ENCODE peak calls at places on chromosome 14, in four cellular contexts. One of them, this sample, is unnamed.

GRCh38 chr14:101002738-101003137 is 99.2 kb upstream of the RTL1 start:
- DNase-seq in right atrium auricular region: no peak
- DNase-seq in transverse colon: no peak
- DNase-seq in CD8-positive, alpha-beta T cell: no peak
- DNase-seq in this sample: no peak

GRCh38 chr14:25032092-25032784 is 17.7 kb downstream of the STXBP6 start:
- DNase-seq in right atrium auricular region: no peak
- DNase-seq in transverse colon: no peak
- DNase-seq in CD8-positive, alpha-beta T cell: no peak
- DNase-seq in this sample: no peak

GRCh38 chr14:90850487-90850886 is 34.3 kb upstream of the TTC7B start:
- DNase-seq in right atrium auricular region: no peak
- DNase-seq in transverse colon: no peak
- DNase-seq in CD8-positive, alpha-beta T cell: no peak
- DNase-seq in this sample: no peak

GRCh38 chr14:98069712-98070133 is 1202.3 kb downstream of the BCL11B start:
- DNase-seq in right atrium auricular region: no peak
- DNase-seq in transverse colon: no peak
- DNase-seq in CD8-positive, alpha-beta T cell: no peak
- DNase-seq in this sample: no peak

GRCh38 chr14:105939810-105940508 is 413.6 kb downstream of the TMEM121 start:
- DNase-seq in right atrium auricular region: peak
- DNase-seq in transverse colon: no peak
- DNase-seq in CD8-positive, alpha-beta T cell: no peak
- DNase-seq in this sample: no peak

GRCh38 chr14:104105071-104105821 is 19.7 kb downstream of the ASPG start:
- DNase-seq in right atrium auricular region: no peak
- DNase-seq in transverse colon: peak
- DNase-seq in CD8-positive, alpha-beta T cell: no peak
- DNase-seq in this sample: no peak

GRCh38 chr14:80427101-80427500 is 215.8 kb upstream of the DIO2 start:
- DNase-seq in right atrium auricular region: no peak
- DNase-seq in transverse colon: no peak
- DNase-seq in CD8-positive, alpha-beta T cell: no peak
- DNase-seq in this sample: no peak

GRCh38 chr14:55705651-55706340 is 125.8 kb downstream of the KTN1 start:
- DNase-seq in right atrium auricular region: no peak
- DNase-seq in transverse colon: no peak
- DNase-seq in CD8-positive, alpha-beta T cell: no peak
- DNase-seq in this sample: no peak

GRCh38 chr14:58026967-58027366 is 125.0 kb downstream of the ARMH4 start:
- DNase-seq in right atrium auricular region: no peak
- DNase-seq in transverse colon: no peak
- DNase-seq in CD8-positive, alpha-beta T cell: no peak
- DNase-seq in this sample: no peak

GRCh38 chr14:59208224-59208814 is 19.9 kb downstream of the DAAM1 start:
- DNase-seq in right atrium auricular region: no peak
- DNase-seq in transverse colon: no peak
- DNase-seq in CD8-positive, alpha-beta T cell: no peak
- DNase-seq in this sample: no peak

GRCh38 chr14:56490379-56490778 is 89.2 kb upstream of the TMEM260 start:
- DNase-seq in right atrium auricular region: no peak
- DNase-seq in transverse colon: no peak
- DNase-seq in CD8-positive, alpha-beta T cell: no peak
- DNase-seq in this sample: no peak

GRCh38 chr14:21024668-21025373 is at the start of gene NDRG2:
- DNase-seq in right atrium auricular region: peak
- DNase-seq in transverse colon: peak
- DNase-seq in CD8-positive, alpha-beta T cell: peak
- DNase-seq in this sample: no peak

GRCh38 chr14:69901113-69901951 is 22.1 kb downstream of the SMOC1 start:
- DNase-seq in right atrium auricular region: no peak
- DNase-seq in transverse colon: no peak
- DNase-seq in CD8-positive, alpha-beta T cell: no peak
- DNase-seq in this sample: no peak

GRCh38 chr14:23299986-23300686 is 2.5 kb downstream of the PPP1R3E start:
- DNase-seq in right atrium auricular region: peak
- DNase-seq in transverse colon: no peak
- DNase-seq in CD8-positive, alpha-beta T cell: no peak
- DNase-seq in this sample: no peak

GRCh38 chr14:78448483-78449094 is 278.4 kb downstream of the NRXN3 start:
- DNase-seq in right atrium auricular region: peak
- DNase-seq in transverse colon: peak
- DNase-seq in CD8-positive, alpha-beta T cell: no peak
- DNase-seq in this sample: no peak

GRCh38 chr14:71049435-71050147 is 142.3 kb downstream of the PCNX1 start:
- DNase-seq in right atrium auricular region: no peak
- DNase-seq in transverse colon: no peak
- DNase-seq in CD8-positive, alpha-beta T cell: no peak
- DNase-seq in this sample: no peak

GRCh38 chr14:99794156-99794780 is 1.1 kb downstream of the EML1 start:
- DNase-seq in right atrium auricular region: no peak
- DNase-seq in transverse colon: no peak
- DNase-seq in CD8-positive, alpha-beta T cell: no peak
- DNase-seq in this sample: no peak

GRCh38 chr14:71597289-71597920 is 334.8 kb upstream of the RGS6 start:
- DNase-seq in right atrium auricular region: no peak
- DNase-seq in transverse colon: no peak
- DNase-seq in CD8-positive, alpha-beta T cell: no peak
- DNase-seq in this sample: no peak

GRCh38 chr14:59244581-59244980 is 56.1 kb downstream of the DAAM1 start:
- DNase-seq in right atrium auricular region: no peak
- DNase-seq in transverse colon: no peak
- DNase-seq in CD8-positive, alpha-beta T cell: no peak
- DNase-seq in this sample: no peak

GRCh38 chr14:90453401-90453951 is 56.6 kb downstream of the CALM1 start:
- DNase-seq in right atrium auricular region: peak
- DNase-seq in transverse colon: no peak
- DNase-seq in CD8-positive, alpha-beta T cell: no peak
- DNase-seq in this sample: no peak

GRCh38 chr14:77603654-77604270 is 12.7 kb downstream of the SPTLC2 start:
- DNase-seq in right atrium auricular region: no peak
- DNase-seq in transverse colon: peak
- DNase-seq in CD8-positive, alpha-beta T cell: no peak
- DNase-seq in this sample: no peak

GRCh38 chr14:103710771-103711392 is 4.4 kb downstream of the XRCC3 start:
- DNase-seq in right atrium auricular region: no peak
- DNase-seq in transverse colon: peak
- DNase-seq in CD8-positive, alpha-beta T cell: no peak
- DNase-seq in this sample: no peak

GRCh38 chr14:93285048-93285447 is 47.8 kb downstream of the BTBD7 start:
- DNase-seq in right atrium auricular region: no peak
- DNase-seq in transverse colon: no peak
- DNase-seq in CD8-positive, alpha-beta T cell: no peak
- DNase-seq in this sample: no peak

GRCh38 chr14:25050494-25051170 is 685 bp upstream of the STXBP6 start:
- DNase-seq in right atrium auricular region: no peak
- DNase-seq in transverse colon: no peak
- DNase-seq in CD8-positive, alpha-beta T cell: no peak
- DNase-seq in this sample: no peak

GRCh38 chr14:26401170-26401968 is 196.5 kb downstream of the NOVA1 start:
- DNase-seq in right atrium auricular region: no peak
- DNase-seq in transverse colon: no peak
- DNase-seq in CD8-positive, alpha-beta T cell: no peak
- DNase-seq in this sample: no peak

GRCh38 chr14:76591270-76591669 is 170.0 kb upstream of the VASH1 start:
- DNase-seq in right atrium auricular region: no peak
- DNase-seq in transverse colon: no peak
- DNase-seq in CD8-positive, alpha-beta T cell: no peak
- DNase-seq in this sample: no peak

GRCh38 chr14:103521438-103521961 is 1.1 kb downstream of the CKB start:
- DNase-seq in right atrium auricular region: no peak
- DNase-seq in transverse colon: no peak
- DNase-seq in CD8-positive, alpha-beta T cell: no peak
- DNase-seq in this sample: no peak

GRCh38 chr14:101072945-101073597 is 169.5 kb upstream of the RTL1 start:
- DNase-seq in right atrium auricular region: peak
- DNase-seq in transverse colon: peak
- DNase-seq in CD8-positive, alpha-beta T cell: no peak
- DNase-seq in this sample: peak

GRCh38 chr14:37170993-37171392 is 1.4 kb downstream of the SLC25A21 start:
- DNase-seq in right atrium auricular region: no peak
- DNase-seq in transverse colon: no peak
- DNase-seq in CD8-positive, alpha-beta T cell: no peak
- DNase-seq in this sample: no peak

GRCh38 chr14:94571950-94572349 is 9.3 kb upstream of the SERPINA5 start:
- DNase-seq in right atrium auricular region: no peak
- DNase-seq in transverse colon: no peak
- DNase-seq in CD8-positive, alpha-beta T cell: no peak
- DNase-seq in this sample: no peak

GRCh38 chr14:103026988-103027387 is 30.4 kb downstream of the CDC42BPB start:
- DNase-seq in right atrium auricular region: no peak
- DNase-seq in transverse colon: no peak
- DNase-seq in CD8-positive, alpha-beta T cell: no peak
- DNase-seq in this sample: no peak

GRCh38 chr14:89921896-89922548 is 32.5 kb downstream of the EFCAB11 start:
- DNase-seq in right atrium auricular region: no peak
- DNase-seq in transverse colon: no peak
- DNase-seq in CD8-positive, alpha-beta T cell: no peak
- DNase-seq in this sample: peak

GRCh38 chr14:70073924-70074566 is 114.7 kb downstream of the SLC8A3 start:
- DNase-seq in right atrium auricular region: peak
- DNase-seq in transverse colon: peak
- DNase-seq in CD8-positive, alpha-beta T cell: no peak
- DNase-seq in this sample: no peak

GRCh38 chr14:51780006-51780692 is 80.3 kb upstream of the GNG2 start:
- DNase-seq in right atrium auricular region: peak
- DNase-seq in transverse colon: peak
- DNase-seq in CD8-positive, alpha-beta T cell: peak
- DNase-seq in this sample: no peak

GRCh38 chr14:51782412-51782811 is 78.0 kb upstream of the GNG2 start:
- DNase-seq in right atrium auricular region: no peak
- DNase-seq in transverse colon: no peak
- DNase-seq in CD8-positive, alpha-beta T cell: no peak
- DNase-seq in this sample: no peak

GRCh38 chr14:51783765-51784164 is 76.6 kb upstream of the GNG2 start:
- DNase-seq in right atrium auricular region: no peak
- DNase-seq in transverse colon: no peak
- DNase-seq in CD8-positive, alpha-beta T cell: no peak
- DNase-seq in this sample: no peak

GRCh38 chr14:51781352-51781751 is 79.1 kb upstream of the GNG2 start:
- DNase-seq in right atrium auricular region: no peak
- DNase-seq in transverse colon: no peak
- DNase-seq in CD8-positive, alpha-beta T cell: no peak
- DNase-seq in this sample: no peak

GRCh38 chr14:51780741-51781140 is 79.7 kb upstream of the GNG2 start:
- DNase-seq in right atrium auricular region: no peak
- DNase-seq in transverse colon: no peak
- DNase-seq in CD8-positive, alpha-beta T cell: no peak
- DNase-seq in this sample: no peak
- H3K4me3 ChIP-seq in right atrium auricular region: no peak
- H3K4me3 ChIP-seq in transverse colon: no peak
- H3K4me3 ChIP-seq in CD8-positive, alpha-beta T cell: no peak
- H3K4me3 ChIP-seq in this sample: no peak

GRCh38 chr14:28375295-28375694 is 391.3 kb upstream of the FOXG1 start:
- DNase-seq in right atrium auricular region: no peak
- DNase-seq in transverse colon: no peak
- DNase-seq in CD8-positive, alpha-beta T cell: no peak
- DNase-seq in this sample: no peak
- TF ChIP-seq CTCF in right atrium auricular region: no peak
- TF ChIP-seq CTCF in transverse colon: no peak
- TF ChIP-seq CTCF in CD8-positive, alpha-beta T cell: no peak
- TF ChIP-seq CTCF in this sample: no peak

GRCh38 chr14:30998100-30998706 is 27.2 kb upstream of the AP4S1 start:
- DNase-seq in right atrium auricular region: no peak
- DNase-seq in transverse colon: no peak
- DNase-seq in CD8-positive, alpha-beta T cell: no peak
- DNase-seq in this sample: no peak

GRCh38 chr14:30995674-30996073 is 29.8 kb upstream of the AP4S1 start:
- DNase-seq in right atrium auricular region: no peak
- DNase-seq in transverse colon: no peak
- DNase-seq in CD8-positive, alpha-beta T cell: no peak
- DNase-seq in this sample: no peak

GRCh38 chr14:30996892-30997659 is 28.4 kb upstream of the AP4S1 start:
- DNase-seq in right atrium auricular region: no peak
- DNase-seq in transverse colon: no peak
- DNase-seq in CD8-positive, alpha-beta T cell: no peak
- DNase-seq in this sample: no peak

GRCh38 chr14:30993071-30993470 is 32.4 kb upstream of the AP4S1 start:
- DNase-seq in right atrium auricular region: no peak
- DNase-seq in transverse colon: no peak
- DNase-seq in CD8-positive, alpha-beta T cell: no peak
- DNase-seq in this sample: no peak

DNA sequence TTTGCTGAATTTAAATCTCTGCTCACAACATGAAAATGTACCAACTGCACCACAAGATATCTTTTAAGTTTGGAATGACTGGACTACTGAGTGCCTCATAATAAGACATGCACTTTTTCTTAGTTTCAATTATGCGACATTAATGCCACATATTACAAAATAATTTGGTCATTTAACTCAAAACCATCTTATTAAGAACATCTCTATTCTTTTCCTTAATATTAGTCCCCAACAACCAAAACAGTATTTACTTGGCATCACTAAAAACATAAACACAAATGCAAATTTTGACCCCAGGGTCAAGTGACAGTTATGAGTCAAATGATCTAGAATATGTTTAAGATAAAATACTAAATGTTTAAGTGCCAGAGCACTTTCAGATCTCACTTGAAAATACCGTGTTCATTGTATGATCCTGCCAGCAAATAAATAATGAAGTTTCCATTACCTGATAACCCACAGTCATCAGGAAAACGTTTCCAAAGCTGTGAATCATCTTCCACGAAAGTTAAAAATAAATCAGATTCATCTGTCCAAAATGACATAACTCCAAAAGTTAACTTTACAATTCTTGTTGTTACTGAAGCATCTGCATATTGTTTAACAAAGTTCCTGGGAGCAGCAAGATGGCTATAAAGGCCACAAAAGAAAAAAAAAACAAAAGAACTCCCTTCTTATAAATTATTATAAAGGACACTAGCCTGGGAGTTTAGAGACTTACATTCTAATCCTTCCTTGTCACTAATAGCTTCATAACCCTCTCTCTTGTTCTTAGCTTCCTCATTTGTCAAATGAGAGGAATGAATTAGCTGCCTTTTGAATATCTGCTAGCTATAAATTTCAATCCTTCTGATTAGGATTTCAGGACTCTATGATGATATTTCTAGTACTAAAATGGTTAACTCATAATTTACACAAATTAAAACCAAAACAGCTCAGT is 30.5 kb upstream of the AP4S1 start:
- DNase-seq in right atrium auricular region: no peak
- DNase-seq in transverse colon: no peak
- DNase-seq in CD8-positive, alpha-beta T cell: no peak
- DNase-seq in this sample: no peak
- H3K4me3 ChIP-seq in right atrium auricular region: no peak
- H3K4me3 ChIP-seq in transverse colon: no peak
- H3K4me3 ChIP-seq in CD8-positive, alpha-beta T cell: no peak
- H3K4me3 ChIP-seq in this sample: no peak

DNA sequence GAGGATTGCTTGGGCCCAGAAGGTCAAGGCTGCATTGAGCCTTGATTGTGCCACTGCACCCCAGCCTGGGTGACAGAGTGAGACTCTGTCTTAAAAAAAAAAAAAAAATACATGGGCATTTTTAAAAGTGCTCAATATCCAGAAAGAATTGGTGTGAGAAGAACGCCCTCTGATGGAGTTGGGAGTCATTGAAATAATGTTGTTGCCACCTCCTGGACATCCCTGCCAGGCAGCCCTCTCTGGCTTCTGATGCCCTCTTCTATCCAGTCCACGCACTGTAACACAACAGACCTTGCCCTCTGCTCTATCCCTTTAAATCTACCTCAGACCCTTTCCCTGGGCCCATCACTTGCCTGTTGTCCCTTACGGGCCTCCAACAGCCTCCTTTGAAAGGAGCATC is 4.9 kb downstream of the PTGDR start:
- DNase-seq in right atrium auricular region: no peak
- DNase-seq in transverse colon: peak
- DNase-seq in CD8-positive, alpha-beta T cell: no peak
- DNase-seq in this sample: no peak
- TF ChIP-seq CTCF in right atrium auricular region: peak
- TF ChIP-seq CTCF in transverse colon: peak
- TF ChIP-seq CTCF in CD8-positive, alpha-beta T cell: peak
- TF ChIP-seq CTCF in this sample: peak

This sample was measured in BJ.